ENCODE peak calls at places on chromosomes 5 and 9, in five cellular contexts. V, A, Y, X and I are unnamed samples.

GRCh38 chr9:96363175-96363967 is 20.1 kb downstream of the SLC35D2 start:
- DNase-seq in A (no peak), V (no peak), X (no peak), Y (no peak), I (no peak)

GRCh38 chr5:141199359-141200235 is at the start of gene PCDHB11:
- DNase-seq in V (peak; percentile 69), X (no peak), Y (no peak), A (no peak), I (no peak)

GRCh38 chr5:96381526-96381925 is 51.5 kb downstream of the PCSK1 start:
- DNase-seq in Y (no peak), X (no peak), V (peak; percentile 57), A (peak; percentile 18), I (no peak)

GRCh38 chr9:137972355-137972987 is 94.9 kb downstream of the CACNA1B start:
- DNase-seq in V (no peak), X (peak; percentile 60), A (no peak), Y (no peak), I (no peak)

GRCh38 chr9:34989946-34990635 is 546 bp downstream of the DNAJB5 start:
- DNase-seq in X (no peak), Y (peak; percentile 51), V (no peak), A (peak; percentile 50), I (peak; percentile 56)

GRCh38 chr5:77642915-77643653 is 4.6 kb upstream of the OTP start:
- DNase-seq in A (no peak), Y (peak; percentile 7), V (no peak), X (no peak), I (no peak)

GRCh38 chr5:173315495-173316352 is 12.5 kb downstream of the STC2 start:
- DNase-seq in A (peak; percentile 94), V (peak; percentile 65), Y (no peak), X (peak; percentile 25), I (no peak)

GRCh38 chr5:173826921-173827350 is 61.2 kb upstream of the CPEB4 start:
- DNase-seq in Y (no peak), A (no peak), X (no peak), V (no peak), I (no peak)

GRCh38 chr5:74056789-74057164 is 430.8 kb downstream of the ARHGEF28 start:
- DNase-seq in Y (no peak), V (peak; percentile 17), X (no peak), A (peak; percentile 73), I (no peak)

GRCh38 chr9:72365525-72366256 is 683 bp upstream of the ZFAND5 start:
- DNase-seq in X (peak; percentile 93), Y (peak; percentile 64), A (peak; percentile 95), V (peak; percentile 66), I (peak; percentile 70)

GRCh38 chr5:124333295-124333979 is 413.0 kb downstream of the ZNF608 start:
- DNase-seq in V (no peak), Y (no peak), X (no peak), A (no peak), I (no peak)

GRCh38 chr9:2241461-2241874 is 226.3 kb downstream of the SMARCA2 start:
- DNase-seq in X (peak; percentile 91), A (peak; percentile 97), Y (no peak), V (no peak), I (peak; percentile 69)

GRCh38 chr9:10268500-10269485 is 344.0 kb downstream of the PTPRD start:
- DNase-seq in V (peak; percentile 7), A (peak; percentile 73), Y (no peak), X (no peak), I (no peak)

GRCh38 chr9:137407590-137408300 is 15.2 kb downstream of the EXD3 start:
- DNase-seq in X (peak; percentile 83), V (no peak), Y (no peak), A (peak; percentile 44), I (peak; percentile 53)

GRCh38 chr9:135925496-135926133 is 18.3 kb upstream of the CAMSAP1 start:
- DNase-seq in V (no peak), Y (peak; percentile 90), A (peak; percentile 22), X (peak; percentile 86), I (no peak)

GRCh38 chr9:93677641-93678136 is 101.3 kb downstream of the PHF2 start:
- DNase-seq in Y (no peak), V (no peak), A (no peak), X (peak; percentile 60), I (no peak)

GRCh38 chr9:124030969-124031451 is 19.4 kb downstream of the LHX2 start:
- DNase-seq in V (no peak), A (peak; percentile 39), Y (no peak), X (peak; percentile 67), I (no peak)

GRCh38 chr9:5326893-5327548 is 12.7 kb downstream of the RLN1 start:
- DNase-seq in Y (peak; percentile 44), V (peak; percentile 11), X (no peak), A (peak; percentile 7), I (no peak)

GRCh38 chr5:116492016-116492623 is 82.5 kb downstream of the SEMA6A start:
- DNase-seq in Y (peak; percentile 2), V (no peak), X (no peak), A (peak; percentile 97), I (no peak)

GRCh38 chr9:131732636-131733340 is 7.1 kb downstream of the RAPGEF1 start:
- DNase-seq in X (peak; percentile 30), V (no peak), Y (peak; percentile 27), A (no peak), I (no peak)

GRCh38 chr9:27771803-27772545 is 198.7 kb upstream of the C9orf72 start:
- DNase-seq in V (no peak), Y (no peak), A (peak; percentile 92), X (no peak), I (no peak)

GRCh38 chr9:86644315-86645034 is 290.3 kb upstream of the TUT7 start:
- DNase-seq in A (no peak), V (no peak), Y (no peak), X (no peak), I (no peak)

GRCh38 chr9:137650779-137651178 is 32.0 kb downstream of the EHMT1 start:
- DNase-seq in V (no peak), X (no peak), Y (no peak), A (no peak), I (no peak)

GRCh38 chr9:126698756-126699155 is 85.0 kb downstream of the LMX1B start:
- DNase-seq in X (peak; percentile 49), V (no peak), A (no peak), Y (no peak), I (no peak)

GRCh38 chr9:135068776-135069415 is 18.6 kb upstream of the OLFM1 start:
- DNase-seq in X (peak; percentile 81), Y (no peak), V (no peak), A (no peak), I (no peak)

GRCh38 chr5:170439246-170439943 is 50.2 kb upstream of the KCNMB1 start:
- DNase-seq in A (no peak), X (no peak), V (no peak), Y (no peak), I (no peak)

GRCh38 chr5:74621492-74621891 is 19.0 kb downstream of the ENC1 start:
- DNase-seq in Y (no peak), V (no peak), A (no peak), X (no peak), I (no peak)

GRCh38 chr5:61313960-61314681 is 17.9 kb upstream of the ZSWIM6 start:
- DNase-seq in V (no peak), Y (no peak), X (no peak), A (peak; percentile 92), I (no peak)

GRCh38 chr9:92191801-92192200 is 76.6 kb upstream of the SPTLC1 start:
- DNase-seq in Y (no peak), V (no peak), A (peak; percentile 35), X (no peak), I (no peak)

GRCh38 chr9:130159057-130159456 is 13.1 kb upstream of the NCS1 start:
- DNase-seq in A (no peak), X (peak; percentile 51), V (no peak), Y (no peak), I (no peak)

GRCh38 chr9:121154782-121155181 is 46.9 kb downstream of the RAB14 start:
- DNase-seq in A (peak; percentile 23), Y (no peak), X (no peak), V (no peak), I (no peak)

GRCh38 chr9:133290751-133291302 is 15.8 kb upstream of the ABO start:
- DNase-seq in A (no peak), X (no peak), V (no peak), Y (no peak), I (no peak)